ENCODE peak calls at places on chromosomes 12 and 14, in four cellular contexts. V, J, L and Z are unnamed samples.

GRCh38 chr12:46432325-46432724 is 59.8 kb upstream of the SLC38A2 start:
- DNase-seq in V (no peak), L (no peak), J (no peak), Z (no peak)

GRCh38 chr14:44107156-44107555 is 399.9 kb downstream of the FSCB start:
- DNase-seq in L (no peak), V (no peak), J (no peak), Z (no peak)

GRCh38 chr12:82912406-82912805 is 225.7 kb downstream of the TMTC2 start:
- DNase-seq in V (peak), J (no peak), L (no peak), Z (no peak)

GRCh38 chr14:75492832-75493579 is 29.3 kb upstream of the BATF start:
- DNase-seq in V (no peak), L (no peak), J (no peak), Z (no peak)

GRCh38 chr12:122659579-122659978 is 43.6 kb downstream of the HCAR2 start:
- DNase-seq in V (no peak), L (no peak), J (peak), Z (no peak)

GRCh38 chr14:70665448-70666363 is 24.0 kb downstream of the TTC9 start:
- DNase-seq in J (no peak), L (no peak), V (no peak), Z (peak)

GRCh38 chr12:71727958-71728357 is 26.7 kb upstream of the RAB21 start:
- DNase-seq in V (no peak), J (no peak), L (no peak), Z (peak)

GRCh38 chr12:15899282-15899870 is 11.8 kb upstream of the DERA start:
- DNase-seq in L (no peak), J (no peak), V (peak), Z (peak)

GRCh38 chr14:99260652-99261551 is 11.1 kb downstream of the BCL11B start:
- DNase-seq in V (no peak), J (no peak), L (no peak), Z (peak)

GRCh38 chr14:101602466-101602840 is 41.2 kb downstream of the DIO3 start:
- DNase-seq in J (no peak), V (no peak), L (no peak), Z (no peak)

GRCh38 chr14:23099212-23099861 is 4.0 kb downstream of the C14orf119 start:
- DNase-seq in J (no peak), V (no peak), L (no peak), Z (no peak)